ENCODE peak calls at places on chromosomes 11 and 22, in eight cellular contexts. N, V, P, S, T, K, B and M are unnamed samples.

GRCh38 chr11:127238321-127238720 is 237.8 kb upstream of the KIRREL3 start:
- DNase-seq in N (no peak), V (no peak), P (no peak), S (no peak), T (no peak), K (no peak), B (no peak), M (no peak)

GRCh38 chr11:66015094-66015881 is 3.5 kb downstream of the CST6 start:
- DNase-seq in N (peak), V (no peak), P (no peak), S (no peak), T (peak), K (no peak), B (peak), M (no peak)

GRCh38 chr22:29314074-29314473 is 1.4 kb downstream of the RASL10A start:
- DNase-seq in N (no peak), V (no peak), P (no peak), S (no peak), T (no peak), K (no peak), B (no peak), M (no peak)

GRCh38 chr22:38273135-38273761 is 438 bp upstream of the TMEM184B start:
- DNase-seq in N (peak), V (no peak), P (no peak), S (no peak), T (no peak), K (no peak), B (peak), M (no peak)

GRCh38 chr11:64674774-64675173 is 48.2 kb downstream of the NRXN2 start:
- DNase-seq in N (no peak), V (no peak), P (no peak), S (no peak), T (no peak), K (no peak), B (no peak), M (no peak)

GRCh38 chr22:44622147-44622427 is 79.9 kb upstream of the PRR5 start:
- DNase-seq in N (no peak), V (no peak), P (no peak), S (no peak), T (peak), K (no peak), B (no peak), M (no peak)

GRCh38 chr11:113373306-113373705 is 14.3 kb upstream of the ANKK1 start:
- DNase-seq in N (peak), V (no peak), P (no peak), S (no peak), T (no peak), K (no peak), B (peak), M (no peak)

GRCh38 chr22:21659864-21660525 is 5.8 kb upstream of the PPIL2 start:
- DNase-seq in N (no peak), V (no peak), P (no peak), S (no peak), T (no peak), K (no peak), B (no peak), M (no peak)

GRCh38 chr11:1574256-1575242 is 2.5 kb upstream of the DUSP8 start:
- DNase-seq in N (peak), V (no peak), P (peak), S (no peak), T (peak), K (peak), B (peak), M (no peak)

GRCh38 chr11:91299980-91300379 is 924.6 kb upstream of the FAT3 start:
- DNase-seq in N (no peak), V (no peak), P (no peak), S (no peak), T (peak), K (no peak), B (peak), M (peak)

GRCh38 chr11:102312656-102313055 is 4.6 kb upstream of the BIRC3 start:
- DNase-seq in N (peak), V (no peak), P (no peak), S (no peak), T (no peak), K (no peak), B (peak), M (no peak)

GRCh38 chr11:8707541-8708270 is 25.1 kb downstream of the RPL27A start:
- DNase-seq in N (no peak), V (no peak), P (no peak), S (no peak), T (no peak), K (no peak), B (no peak), M (no peak)

GRCh38 chr11:30560345-30561106 is 25.6 kb downstream of the MPPED2 start:
- DNase-seq in N (no peak), V (no peak), P (no peak), S (no peak), T (no peak), K (no peak), B (no peak), M (no peak)

GRCh38 chr11:62565100-62565802 is 8.4 kb downstream of the EEF1G start:
- DNase-seq in N (no peak), V (no peak), P (no peak), S (no peak), T (no peak), K (no peak), B (no peak), M (no peak)

GRCh38 chr11:134879931-134880330 is 467.9 kb upstream of the B3GAT1 start:
- DNase-seq in N (no peak), V (no peak), P (no peak), S (no peak), T (no peak), K (no peak), B (no peak), M (no peak)

GRCh38 chr11:126748097-126748756 is 252.3 kb downstream of the KIRREL3 start:
- DNase-seq in N (no peak), V (no peak), P (no peak), S (no peak), T (no peak), K (peak), B (no peak), M (no peak)

GRCh38 chr11:19349340-19350025 is 108.7 kb upstream of the E2F8 start:
- DNase-seq in N (no peak), V (no peak), P (no peak), S (no peak), T (no peak), K (no peak), B (no peak), M (no peak)

GRCh38 chr11:35418847-35419712 is at the start of gene SLC1A2:
- DNase-seq in N (peak), V (no peak), P (peak), S (no peak), T (peak), K (peak), B (peak), M (no peak)
- TF ChIP-seq CTCF in N (peak), V (no peak), P (no peak), S (peak), T (no peak), K (no peak), B (no peak), M (no peak)

GRCh38 chr11:43947003-43947500 is 4.6 kb downstream of the C11orf96 start:
- DNase-seq in N (no peak), V (no peak), P (no peak), S (no peak), T (no peak), K (peak), B (peak), M (no peak)
- TF ChIP-seq CTCF in N (peak), V (peak), P (peak), S (peak), T (no peak), K (peak), B (peak), M (peak)

GRCh38 chr11:118290923-118291322 is 13.6 kb upstream of the CD3E start:
- DNase-seq in N (peak), V (no peak), P (no peak), S (no peak), T (peak), K (no peak), B (no peak), M (no peak)
- TF ChIP-seq CTCF in N (peak), V (peak), P (peak), S (no peak), T (peak), K (no peak), B (no peak), M (peak)

DNA sequence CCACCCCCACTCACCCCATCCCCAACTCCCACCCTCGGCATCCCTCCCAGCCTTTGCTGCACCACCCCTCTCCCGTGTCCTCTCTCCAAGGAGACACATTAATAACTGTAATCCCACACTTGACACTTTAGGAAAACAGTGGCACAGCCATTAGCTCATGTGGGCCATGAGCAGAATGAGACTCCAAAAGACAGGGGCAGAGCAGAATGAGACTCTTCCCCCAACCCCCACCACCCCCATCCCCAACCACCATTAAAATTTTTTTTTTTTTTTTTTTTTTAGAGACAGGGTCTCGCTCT is 6.2 kb upstream of the SLCO2B1 start:
- DNase-seq in N (no peak), V (no peak), P (no peak), S (no peak), T (no peak), K (no peak), B (no peak), M (no peak)
- TF ChIP-seq CTCF in N (no peak), V (no peak), P (no peak), S (no peak), T (peak), K (no peak), B (no peak), M (no peak)

GRCh38 chr11:87739766-87740165 is 435.5 kb downstream of the RAB38 start:
- DNase-seq in N (no peak), V (no peak), P (no peak), S (no peak), T (no peak), K (no peak), B (peak), M (no peak)

GRCh38 chr11:87740513-87740912 is 434.7 kb downstream of the RAB38 start:
- DNase-seq in N (no peak), V (no peak), P (no peak), S (no peak), T (no peak), K (no peak), B (no peak), M (no peak)

GRCh38 chr11:87740968-87741367 is 434.3 kb downstream of the RAB38 start:
- DNase-seq in N (no peak), V (no peak), P (no peak), S (no peak), T (no peak), K (no peak), B (no peak), M (no peak)

GRCh38 chr11:87743002-87743401 is 432.2 kb downstream of the RAB38 start:
- DNase-seq in N (no peak), V (no peak), P (no peak), S (no peak), T (no peak), K (no peak), B (no peak), M (no peak)
- TF ChIP-seq CTCF in N (no peak), V (no peak), P (peak), S (no peak), T (no peak), K (peak), B (no peak), M (peak)

DNA sequence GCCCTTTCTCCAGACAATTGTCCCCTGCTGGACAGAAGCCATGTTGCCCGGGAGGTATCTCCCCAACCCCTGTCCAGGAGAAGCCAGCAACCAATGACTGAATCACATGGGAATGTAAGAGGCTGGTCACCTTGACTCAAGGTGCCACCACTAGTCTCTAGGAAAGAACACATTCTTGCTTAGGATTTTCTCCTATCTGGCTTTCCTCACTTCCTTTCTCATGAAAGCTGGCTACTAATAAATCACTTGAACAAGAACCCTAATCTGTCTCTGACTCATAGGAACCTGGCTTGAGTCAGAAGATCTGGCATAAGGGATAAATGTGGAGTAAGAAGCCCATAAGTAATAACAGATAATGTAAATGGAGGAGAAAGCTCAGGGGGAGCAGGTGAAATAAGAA is 101.4 kb upstream of the C11orf87 start:
- DNase-seq in N (peak), V (no peak), P (no peak), S (no peak), T (no peak), K (no peak), B (peak), M (peak)
- TF ChIP-seq CTCF in N (no peak), V (no peak), P (no peak), S (no peak), T (no peak), K (no peak), B (no peak), M (no peak)

GRCh38 chr22:45831394-45831793 is 145.6 kb downstream of the WNT7B start:
- DNase-seq in N (peak), V (no peak), P (no peak), S (no peak), T (peak), K (no peak), B (peak), M (no peak)
- TF ChIP-seq CTCF in N (peak), V (no peak), P (no peak), S (peak), T (peak), K (no peak), B (peak), M (peak)

GRCh38 chr11:106552694-106553203 is 465.5 kb downstream of the GUCY1A2 start:
- DNase-seq in N (no peak), V (no peak), P (no peak), S (no peak), T (no peak), K (no peak), B (no peak), M (no peak)
- TF ChIP-seq CTCF in N (no peak), V (no peak), P (no peak), S (no peak), T (no peak), K (no peak), B (no peak), M (no peak)

GRCh38 chr11:46681814-46682213 is 18.6 kb downstream of the ARHGAP1 start:
- DNase-seq in N (no peak), V (no peak), P (no peak), S (no peak), T (no peak), K (no peak), B (no peak), M (no peak)

GRCh38 chr11:46686886-46687810 is 13.3 kb downstream of the ARHGAP1 start:
- DNase-seq in N (peak), V (no peak), P (no peak), S (peak), T (no peak), K (no peak), B (peak), M (no peak)

GRCh38 chr11:46682773-46683752 is 17.4 kb downstream of the ARHGAP1 start:
- DNase-seq in N (peak), V (no peak), P (no peak), S (no peak), T (peak), K (no peak), B (no peak), M (no peak)

GRCh38 chr11:46680815-46681214 is 19.6 kb downstream of the ARHGAP1 start:
- DNase-seq in N (no peak), V (no peak), P (no peak), S (no peak), T (no peak), K (no peak), B (no peak), M (no peak)

DNA sequence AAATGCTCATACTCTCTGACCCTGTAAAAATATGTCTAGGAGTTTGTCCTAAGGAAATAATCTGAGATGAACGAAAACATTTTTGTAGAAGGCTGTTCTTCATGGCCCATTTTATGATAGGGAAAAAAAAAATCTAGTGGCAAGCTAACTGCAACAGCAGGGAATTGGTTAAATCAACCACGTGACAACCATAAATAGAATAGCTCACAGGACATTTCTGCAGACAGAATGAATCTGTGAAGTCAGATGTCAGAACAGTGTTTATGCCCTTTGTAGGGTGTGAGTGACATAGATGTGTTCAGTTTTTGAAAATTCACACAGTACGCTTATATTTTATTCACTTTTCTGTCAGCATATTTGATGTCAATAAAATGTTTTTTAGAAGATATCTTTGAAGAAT is 16.1 kb downstream of the ARHGAP1 start:
- DNase-seq in N (no peak), V (no peak), P (no peak), S (no peak), T (no peak), K (no peak), B (no peak), M (no peak)
- TF ChIP-seq CTCF in N (no peak), V (no peak), P (no peak), S (no peak), T (no peak), K (no peak), B (no peak), M (no peak)